ENCODE peak calls at places on chromosomes 5 and 9, in eight cellular contexts. A is mammary epithelial cell, X is fibroblast of lung, G is adrenal gland, M is iPS-NIHi11, L is M059J, J is COLO829, C is glomerular endothelial cell. F is an unnamed sample.

GRCh38 chr5:53971566-53971965 is 338.8 kb downstream of the ARL15 start:
- DNase-seq in J (no peak), A (no peak), G (no peak), X (peak; percentile 24), M (no peak), L (no peak), C (no peak), F (no peak)

GRCh38 chr9:110777201-110777842 is 108.7 kb downstream of the MUSK start:
- DNase-seq in A (no peak), M (no peak), X (peak; percentile 49), L (peak; percentile 68), G (no peak), C (peak; percentile 39), J (no peak), F (no peak)

GRCh38 chr5:158875272-158875679 is 224.4 kb downstream of the EBF1 start:
- DNase-seq in M (no peak), C (no peak), L (peak; percentile 38), A (no peak), G (no peak), X (peak; percentile 36), J (no peak), F (peak; percentile 55)

GRCh38 chr9:100811643-100812042 is 216.9 kb upstream of the PLPPR1 start:
- DNase-seq in X (no peak), M (no peak), J (no peak), L (no peak), A (no peak), C (no peak), G (no peak), F (no peak)

GRCh38 chr5:8628521-8628920 is 759.6 kb downstream of the MTRR start:
- DNase-seq in J (no peak), X (no peak), A (peak; percentile 42), L (no peak), C (no peak), M (no peak), G (no peak), F (no peak)

GRCh38 chr9:100601216-100601615 is 23.3 kb downstream of the CAVIN4 start:
- DNase-seq in M (peak; percentile 62), J (peak; percentile 76), C (no peak), L (peak; percentile 70), A (peak; percentile 49), X (peak; percentile 54), G (peak; percentile 51), F (peak; percentile 69)

GRCh38 chr5:6162175-6162574 is 216.2 kb downstream of the MED10 start:
- DNase-seq in J (no peak), L (no peak), G (no peak), M (no peak), C (no peak), A (no peak), X (no peak), F (no peak)

GRCh38 chr5:179268399-179268952 is 76.8 kb downstream of the ADAMTS2 start:
- DNase-seq in L (no peak), M (no peak), X (no peak), G (no peak), J (no peak), A (no peak), C (no peak), F (no peak)

GRCh38 chr5:1190915-1191314 is 10.5 kb upstream of the SLC6A19 start:
- DNase-seq in C (no peak), A (no peak), X (no peak), L (no peak), G (no peak), J (no peak), M (no peak), F (no peak)

GRCh38 chr5:135150767-135151166 is 116.7 kb upstream of the PITX1 start:
- DNase-seq in L (no peak), G (no peak), X (no peak), M (no peak), J (no peak), C (no peak), A (no peak), F (no peak)

GRCh38 chr5:99019812-99020697 is 91.2 kb upstream of the CHD1 start:
- DNase-seq in M (peak; percentile 12), J (peak; percentile 88), A (peak; percentile 75), L (peak; percentile 94), C (peak; percentile 80), G (no peak), X (peak; percentile 88), F (peak; percentile 94)

GRCh38 chr5:174271316-174271715 is 225.8 kb downstream of the NSG2 start:
- DNase-seq in M (no peak), L (no peak), X (no peak), C (no peak), J (no peak), G (no peak), A (no peak), F (no peak)

GRCh38 chr5:68953885-68954617 is 139.8 kb upstream of the SLC30A5 start:
- DNase-seq in M (no peak), C (no peak), A (no peak), X (peak; percentile 16), G (peak; percentile 3), L (peak; percentile 15), J (no peak), F (no peak)

GRCh38 chr9:132210472-132211145 is 48.8 kb downstream of the NTNG2 start:
- DNase-seq in J (no peak), M (no peak), L (peak; percentile 43), C (no peak), G (no peak), X (peak; percentile 20), A (peak; percentile 71), F (peak; percentile 57)

GRCh38 chr9:133520121-133520835 is 4.5 kb downstream of the MYMK start:
- DNase-seq in C (no peak), A (no peak), M (no peak), L (no peak), J (no peak), G (no peak), X (no peak), F (no peak)

F was measured in PC-3.